ENCODE peak calls at places on chromosomes 2 and 18, in ten cellular contexts. E is GM13976, C is hypothalamus, W is posterior cingulate gyrus, N is T-helper 1 cell, P is breast epithelium, H is endothelial cell of umbilical vein, X is NCI-H2081 treated with DMSO at 0.1 percent for 48 hours, D is NCI-H1930, M is psoas muscle. G is an unnamed sample.

GRCh38 chr2:100802076-100802475 is 17.9 kb upstream of the NPAS2 start:
- DNase-seq in E (no peak), C (no peak), W (no peak), N (no peak), P (no peak), H (no peak), X (no peak), D (no peak), M (no peak), G (no peak)

GRCh38 chr18:45107425-45107824 is 426.7 kb downstream of the SETBP1 start:
- DNase-seq in E (no peak), C (no peak), W (no peak), N (no peak), P (no peak), H (no peak), X (no peak), D (no peak), M (no peak), G (no peak)

GRCh38 chr2:10165816-10166488 is 43.4 kb downstream of the RRM2 start:
- DNase-seq in E (no peak), C (no peak), W (no peak), N (no peak), P (no peak), H (no peak), X (no peak), D (no peak), M (no peak), G (no peak)

GRCh38 chr2:42450136-42450535 is 43.6 kb downstream of the KCNG3 start:
- DNase-seq in E (no peak), C (no peak), W (no peak), N (no peak), P (no peak), H (no peak), X (no peak), D (no peak), M (no peak), G (no peak)

GRCh38 chr2:239502430-239503221 is 101.8 kb upstream of the HDAC4 start:
- DNase-seq in E (no peak), C (no peak), W (no peak), N (no peak), P (no peak), H (no peak), X (no peak), D (no peak), M (peak), G (no peak)

GRCh38 chr18:67145586-67146292 is 370.8 kb downstream of the DSEL start:
- DNase-seq in E (no peak), C (no peak), W (no peak), N (no peak), P (no peak), H (no peak), X (no peak), D (no peak), M (no peak), G (no peak)

GRCh38 chr2:203543898-203544328 is 8.8 kb upstream of the RAPH1 start:
- DNase-seq in E (no peak), C (no peak), W (no peak), N (no peak), P (no peak), H (no peak), X (no peak), D (no peak), M (no peak), G (no peak)

GRCh38 chr2:223952280-223952968 is 4.8 kb upstream of the MRPL44 start:
- DNase-seq in E (no peak), C (no peak), W (no peak), N (no peak), P (no peak), H (no peak), X (no peak), D (no peak), M (no peak), G (no peak)

GRCh38 chr2:119701352-119701751 is 22.4 kb downstream of the TMEM177 start:
- DNase-seq in E (no peak), C (no peak), W (no peak), N (no peak), P (no peak), H (no peak), X (no peak), D (no peak), M (no peak), G (no peak)

GRCh38 chr2:64404002-64404731 is 49.8 kb upstream of the LGALSL start:
- DNase-seq in E (no peak), C (peak), W (peak), N (no peak), P (peak), H (peak), X (peak), D (no peak), M (peak), G (peak)

GRCh38 chr2:190599546-190600220 is 49.2 kb upstream of the NAB1 start:
- DNase-seq in E (no peak), C (no peak), W (no peak), N (no peak), P (no peak), H (no peak), X (no peak), D (no peak), M (no peak), G (no peak)

GRCh38 chr2:73156539-73157124 is 43.9 kb upstream of the RAB11FIP5 start:
- DNase-seq in E (peak), C (peak), W (peak), N (peak), P (no peak), H (peak), X (no peak), D (peak), M (peak), G (peak)

GRCh38 chr2:133817680-133818566 is 249.7 kb upstream of the NCKAP5 start:
- DNase-seq in E (no peak), C (no peak), W (no peak), N (no peak), P (no peak), H (peak), X (no peak), D (no peak), M (no peak), G (peak)

GRCh38 chr2:25233916-25234610 is 65.7 kb upstream of the POMC start:
- DNase-seq in E (no peak), C (no peak), W (no peak), N (no peak), P (no peak), H (no peak), X (no peak), D (no peak), M (no peak), G (no peak)

GRCh38 chr2:23230885-23231284 is 154.1 kb upstream of the KLHL29 start:
- DNase-seq in E (no peak), C (no peak), W (no peak), N (no peak), P (no peak), H (no peak), X (no peak), D (no peak), M (no peak), G (no peak)

GRCh38 chr2:133841905-133842304 is 273.6 kb upstream of the NCKAP5 start:
- DNase-seq in E (no peak), C (no peak), W (no peak), N (no peak), P (no peak), H (peak), X (no peak), D (no peak), M (no peak), G (peak)

GRCh38 chr2:117789505-117789904 is 25.0 kb upstream of the DDX18 start:
- DNase-seq in E (no peak), C (no peak), W (no peak), N (no peak), P (no peak), H (no peak), X (no peak), D (no peak), M (no peak), G (no peak)

GRCh38 chr18:14747513-14748474 is at the start of gene ANKRD30B:
- DNase-seq in E (peak), C (peak), W (no peak), N (no peak), P (no peak), H (no peak), X (no peak), D (no peak), M (no peak), G (no peak)

GRCh38 chr18:53796042-53796729 is 428.3 kb downstream of the MBD2 start:
- DNase-seq in E (peak), C (no peak), W (no peak), N (no peak), P (no peak), H (no peak), X (no peak), D (no peak), M (peak), G (peak)

GRCh38 chr18:78497641-78498040 is 482.0 kb upstream of the SALL3 start:
- DNase-seq in E (no peak), C (no peak), W (no peak), N (no peak), P (no peak), H (no peak), X (no peak), D (no peak), M (no peak), G (no peak)

GRCh38 chr2:234797566-234798250 is 154.1 kb upstream of the SH3BP4 start:
- DNase-seq in E (no peak), C (no peak), W (no peak), N (no peak), P (no peak), H (no peak), X (no peak), D (no peak), M (no peak), G (no peak)

GRCh38 chr2:118014492-118014824 is 588 bp upstream of the CCDC93 start:
- DNase-seq in E (no peak), C (no peak), W (no peak), N (no peak), P (no peak), H (no peak), X (no peak), D (peak), M (no peak), G (no peak)

GRCh38 chr2:215590353-215590752 is 154.5 kb upstream of the FN1 start:
- DNase-seq in E (no peak), C (no peak), W (no peak), N (no peak), P (no peak), H (no peak), X (no peak), D (no peak), M (no peak), G (no peak)

GRCh38 chr2:230134496-230135073 is 65.9 kb upstream of the SLC16A14 start:
- DNase-seq in E (no peak), C (no peak), W (no peak), N (no peak), P (no peak), H (peak), X (no peak), D (no peak), M (no peak), G (no peak)

GRCh38 chr2:10094271-10094814 is 14.1 kb upstream of the CYS1 start:
- DNase-seq in E (no peak), C (peak), W (no peak), N (no peak), P (no peak), H (no peak), X (no peak), D (no peak), M (no peak), G (no peak)

GRCh38 chr18:6921571-6921970 is 192.1 kb downstream of the ARHGAP28 start:
- DNase-seq in E (no peak), C (no peak), W (no peak), N (no peak), P (no peak), H (no peak), X (no peak), D (no peak), M (no peak), G (no peak)

GRCh38 chr18:32324173-32324572 is 134.3 kb downstream of the MEP1B start:
- DNase-seq in E (no peak), C (no peak), W (no peak), N (no peak), P (no peak), H (no peak), X (no peak), D (no peak), M (no peak), G (peak)

GRCh38 chr2:122261923-122262322 is 506.5 kb downstream of the TSN start:
- DNase-seq in E (no peak), C (no peak), W (no peak), N (no peak), P (no peak), H (no peak), X (no peak), D (no peak), M (no peak), G (no peak)

GRCh38 chr2:233982421-233983121 is 65.4 kb downstream of the TRPM8 start:
- DNase-seq in E (no peak), C (no peak), W (no peak), N (no peak), P (no peak), H (no peak), X (no peak), D (no peak), M (no peak), G (peak)

GRCh38 chr2:117935436-117935835 is 78.4 kb downstream of the CCDC93 start:
- DNase-seq in E (no peak), C (no peak), W (no peak), N (no peak), P (no peak), H (no peak), X (no peak), D (no peak), M (no peak), G (no peak)

GRCh38 chr2:26033270-26033768 is 565 bp upstream of the RAB10 start:
- DNase-seq in E (no peak), C (no peak), W (peak), N (no peak), P (peak), H (peak), X (peak), D (peak), M (no peak), G (peak)

GRCh38 chr2:68428132-68428531 is 39.0 kb downstream of the FBXO48 start:
- DNase-seq in E (no peak), C (no peak), W (no peak), N (no peak), P (no peak), H (no peak), X (no peak), D (no peak), M (no peak), G (no peak)

GRCh38 chr2:1550658-1551316 is 137.5 kb downstream of the TPO start:
- DNase-seq in E (peak), C (peak), W (peak), N (peak), P (peak), H (peak), X (no peak), D (peak), M (peak), G (no peak)

GRCh38 chr2:79832540-79833234 is 319.8 kb downstream of the CTNNA2 start:
- DNase-seq in E (no peak), C (no peak), W (no peak), N (no peak), P (no peak), H (no peak), X (no peak), D (peak), M (no peak), G (no peak)

GRCh38 chr2:187050409-187050998 is 201.5 kb upstream of the ZSWIM2 start:
- DNase-seq in E (no peak), C (no peak), W (no peak), N (no peak), P (no peak), H (no peak), X (no peak), D (no peak), M (no peak), G (no peak)

GRCh38 chr2:15218423-15219086 is 342.6 kb downstream of the NBAS start:
- DNase-seq in E (no peak), C (no peak), W (no peak), N (no peak), P (no peak), H (no peak), X (no peak), D (no peak), M (no peak), G (no peak)

GRCh38 chr18:50637961-50638622 is 78.2 kb downstream of the MAPK4 start:
- DNase-seq in E (no peak), C (no peak), W (no peak), N (no peak), P (no peak), H (no peak), X (no peak), D (no peak), M (no peak), G (no peak)

GRCh38 chr2:239274391-239275001 is 126.3 kb downstream of the HDAC4 start:
- DNase-seq in E (no peak), C (no peak), W (peak), N (no peak), P (no peak), H (no peak), X (no peak), D (no peak), M (peak), G (peak)

G was measured in AG09319.